ENCODE peak calls at places on chromosomes 13 and 19, in nine cellular contexts. H is upper lobe of right lung; E is cerebellum; D is type B pancreatic cell; C is CD4-positive, alpha-beta memory T cell; M is kidney tubule cell; O is G401; S is astrocyte of the cerebellum; V is AG10803. I is an unnamed sample.

GRCh38 chr19:1525343-1525742 is 1.5 kb downstream of the PLK5 start:
- DNase-seq in D (no peak), E (no peak), C (no peak), O (no peak), M (no peak), S (no peak), V (no peak), H (no peak), I (no peak)

GRCh38 chr19:32318884-32319520 is 26.4 kb upstream of the ZNF507 start:
- DNase-seq in C (no peak), O (no peak), S (no peak), V (no peak), H (no peak), E (peak), D (no peak), M (peak), I (no peak)

GRCh38 chr13:36736119-36736726 is 62.4 kb downstream of the SERTM1 start:
- DNase-seq in D (no peak), C (peak), H (no peak), O (peak), M (peak), E (peak), S (peak), V (peak), I (no peak)

GRCh38 chr19:48754950-48755645 is at the start of gene FGF21:
- DNase-seq in D (no peak), E (no peak), C (no peak), S (no peak), V (no peak), O (no peak), H (no peak), M (no peak), I (no peak)

GRCh38 chr19:13099073-13099999 is 3.3 kb downstream of the LYL1 start:
- DNase-seq in V (peak), S (no peak), H (peak), M (peak), D (no peak), O (no peak), E (no peak), C (peak), I (no peak)

GRCh38 chr19:4694211-4694987 is 24.3 kb upstream of the MYDGF start:
- DNase-seq in E (peak), C (no peak), H (no peak), O (peak), D (no peak), M (peak), V (peak), S (peak), I (peak)

GRCh38 chr13:60654405-60654804 is 257.4 kb downstream of the TDRD3 start:
- DNase-seq in V (peak), H (no peak), S (peak), O (peak), C (no peak), M (peak), D (no peak), E (no peak), I (no peak)

GRCh38 chr13:20272104-20272503 is 40.0 kb upstream of the GJB6 start:
- DNase-seq in D (no peak), V (no peak), O (no peak), C (no peak), H (no peak), M (no peak), E (no peak), S (no peak), I (no peak)

GRCh38 chr19:291561-292280 is 518 bp upstream of the PLPP2 start:
- DNase-seq in M (no peak), E (no peak), D (no peak), S (no peak), H (peak), C (no peak), O (no peak), V (no peak), I (no peak)

GRCh38 chr19:47226426-47227346 is 4.3 kb downstream of the BBC3 start:
- DNase-seq in V (peak), O (peak), C (no peak), E (peak), D (peak), M (peak), H (peak), S (no peak), I (no peak)

GRCh38 chr13:40665061-40665753 is 1.2 kb downstream of the FOXO1 start:
- DNase-seq in O (no peak), C (peak), S (no peak), D (peak), V (no peak), H (peak), E (no peak), M (peak), I (no peak)

GRCh38 chr13:88592105-88592504 is 920.9 kb downstream of the SLITRK5 start:
- DNase-seq in M (no peak), S (no peak), D (no peak), V (no peak), O (no peak), E (no peak), C (no peak), H (no peak), I (no peak)

GRCh38 chr13:96728463-96728862 is 265.8 kb downstream of the OXGR1 start:
- DNase-seq in C (no peak), V (no peak), H (no peak), E (no peak), M (no peak), D (no peak), O (no peak), S (no peak), I (no peak)

GRCh38 chr13:113792821-113793717 is 34.0 kb downstream of the TMEM255B start:
- DNase-seq in M (no peak), E (no peak), H (peak), S (no peak), V (no peak), C (no peak), O (no peak), D (no peak), I (no peak)

GRCh38 chr19:49020342-49020741 is 3.5 kb upstream of the LHB start:
- DNase-seq in S (no peak), V (no peak), D (no peak), M (peak), C (no peak), H (no peak), O (no peak), E (no peak), I (no peak)

GRCh38 chr13:99558570-99559180 is 57.4 kb downstream of the TM9SF2 start:
- DNase-seq in E (no peak), C (no peak), V (no peak), M (no peak), O (no peak), H (no peak), D (no peak), S (no peak), I (no peak)